ENCODE peak calls at places on chromosomes 3 and 15, in seven cellular contexts. One of them, this sample, is unnamed.

GRCh38 chr3:45078910-45079522 is 52.9 kb downstream of the CLEC3B start:
- DNase-seq in left ventricle myocardium inferior: no peak
- DNase-seq in fibroblast of pulmonary artery: peak; percentile 73
- DNase-seq in HL-60: no peak
- DNase-seq in upper lobe of right lung: no peak
- DNase-seq in cardiac fibroblast: peak; percentile 67
- DNase-seq in AG09309: no peak
- DNase-seq in this sample: no peak

GRCh38 chr15:91790826-91791225 is 62.7 kb upstream of the SLCO3A1 start:
- DNase-seq in left ventricle myocardium inferior: no peak
- DNase-seq in fibroblast of pulmonary artery: no peak
- DNase-seq in HL-60: no peak
- DNase-seq in upper lobe of right lung: no peak
- DNase-seq in cardiac fibroblast: no peak
- DNase-seq in AG09309: no peak
- DNase-seq in this sample: no peak

GRCh38 chr3:152126260-152126659 is 142.5 kb upstream of the MBNL1 start:
- DNase-seq in left ventricle myocardium inferior: no peak
- DNase-seq in fibroblast of pulmonary artery: peak; percentile 57
- DNase-seq in HL-60: no peak
- DNase-seq in upper lobe of right lung: no peak
- DNase-seq in cardiac fibroblast: peak; percentile 42
- DNase-seq in AG09309: no peak
- DNase-seq in this sample: peak; percentile 89

GRCh38 chr3:179196098-179196497 is 47.9 kb downstream of the PIK3CA start:
- DNase-seq in left ventricle myocardium inferior: no peak
- DNase-seq in fibroblast of pulmonary artery: peak; percentile 70
- DNase-seq in HL-60: no peak
- DNase-seq in upper lobe of right lung: no peak
- DNase-seq in cardiac fibroblast: peak; percentile 51
- DNase-seq in AG09309: peak; percentile 52
- DNase-seq in this sample: no peak

GRCh38 chr3:31581660-31582059 is 48.9 kb downstream of the STT3B start:
- DNase-seq in left ventricle myocardium inferior: no peak
- DNase-seq in fibroblast of pulmonary artery: peak; percentile 29
- DNase-seq in HL-60: peak; percentile 32
- DNase-seq in upper lobe of right lung: no peak
- DNase-seq in cardiac fibroblast: peak; percentile 11
- DNase-seq in AG09309: no peak
- DNase-seq in this sample: peak; percentile 6

GRCh38 chr3:134282659-134283047 is 32.0 kb upstream of the RYK start:
- DNase-seq in left ventricle myocardium inferior: no peak
- DNase-seq in fibroblast of pulmonary artery: no peak
- DNase-seq in HL-60: no peak
- DNase-seq in upper lobe of right lung: no peak
- DNase-seq in cardiac fibroblast: no peak
- DNase-seq in AG09309: no peak
- DNase-seq in this sample: no peak

GRCh38 chr3:43077261-43077660 is 28.6 kb downstream of the POMGNT2 start:
- DNase-seq in left ventricle myocardium inferior: no peak
- DNase-seq in fibroblast of pulmonary artery: no peak
- DNase-seq in HL-60: no peak
- DNase-seq in upper lobe of right lung: no peak
- DNase-seq in cardiac fibroblast: no peak
- DNase-seq in AG09309: no peak
- DNase-seq in this sample: no peak

GRCh38 chr15:69729167-69729748 is 276.6 kb downstream of the RPLP1 start:
- DNase-seq in left ventricle myocardium inferior: peak; percentile 29
- DNase-seq in fibroblast of pulmonary artery: peak; percentile 56
- DNase-seq in HL-60: no peak
- DNase-seq in upper lobe of right lung: no peak
- DNase-seq in cardiac fibroblast: peak; percentile 50
- DNase-seq in AG09309: no peak
- DNase-seq in this sample: no peak

GRCh38 chr15:91289324-91289723 is 189.3 kb downstream of the SV2B start:
- DNase-seq in left ventricle myocardium inferior: no peak
- DNase-seq in fibroblast of pulmonary artery: no peak
- DNase-seq in HL-60: peak; percentile 87
- DNase-seq in upper lobe of right lung: no peak
- DNase-seq in cardiac fibroblast: no peak
- DNase-seq in AG09309: no peak
- DNase-seq in this sample: no peak

GRCh38 chr3:44942202-44942921 is 33.6 kb downstream of the ZDHHC3 start:
- DNase-seq in left ventricle myocardium inferior: no peak
- DNase-seq in fibroblast of pulmonary artery: peak; percentile 29
- DNase-seq in HL-60: no peak
- DNase-seq in upper lobe of right lung: no peak
- DNase-seq in cardiac fibroblast: no peak
- DNase-seq in AG09309: no peak
- DNase-seq in this sample: no peak

GRCh38 chr3:86382556-86382955 is 608.4 kb downstream of the VGLL3 start:
- DNase-seq in left ventricle myocardium inferior: no peak
- DNase-seq in fibroblast of pulmonary artery: no peak
- DNase-seq in HL-60: no peak
- DNase-seq in upper lobe of right lung: no peak
- DNase-seq in cardiac fibroblast: no peak
- DNase-seq in AG09309: no peak
- DNase-seq in this sample: no peak

GRCh38 chr3:49813497-49814174 is at the start of gene UBA7:
- DNase-seq in left ventricle myocardium inferior: peak; percentile 48
- DNase-seq in fibroblast of pulmonary artery: peak; percentile 79
- DNase-seq in HL-60: peak; percentile 57
- DNase-seq in upper lobe of right lung: no peak
- DNase-seq in cardiac fibroblast: peak; percentile 86
- DNase-seq in AG09309: peak; percentile 35
- DNase-seq in this sample: no peak

GRCh38 chr3:127351350-127351749 is 63.5 kb upstream of the PRR20G start:
- DNase-seq in left ventricle myocardium inferior: no peak
- DNase-seq in fibroblast of pulmonary artery: no peak
- DNase-seq in HL-60: no peak
- DNase-seq in upper lobe of right lung: no peak
- DNase-seq in cardiac fibroblast: no peak
- DNase-seq in AG09309: no peak
- DNase-seq in this sample: no peak

GRCh38 chr3:39220551-39221530 is 28.4 kb upstream of the XIRP1 start:
- DNase-seq in left ventricle myocardium inferior: no peak
- DNase-seq in fibroblast of pulmonary artery: no peak
- DNase-seq in HL-60: no peak
- DNase-seq in upper lobe of right lung: no peak
- DNase-seq in cardiac fibroblast: no peak
- DNase-seq in AG09309: no peak
- DNase-seq in this sample: no peak

GRCh38 chr3:11803977-11804903 is 42.4 kb downstream of the TAMM41 start:
- DNase-seq in left ventricle myocardium inferior: no peak
- DNase-seq in fibroblast of pulmonary artery: peak; percentile 75
- DNase-seq in HL-60: peak; percentile 50
- DNase-seq in upper lobe of right lung: no peak
- DNase-seq in cardiac fibroblast: peak; percentile 78
- DNase-seq in AG09309: no peak
- DNase-seq in this sample: no peak

GRCh38 chr3:164521139-164521538 is 557.2 kb downstream of the SI start:
- DNase-seq in left ventricle myocardium inferior: no peak
- DNase-seq in fibroblast of pulmonary artery: no peak
- DNase-seq in HL-60: no peak
- DNase-seq in upper lobe of right lung: peak; percentile 45
- DNase-seq in cardiac fibroblast: no peak
- DNase-seq in AG09309: no peak
- DNase-seq in this sample: no peak

GRCh38 chr3:122975924-122976293 is 51.7 kb downstream of the SEMA5B start:
- DNase-seq in left ventricle myocardium inferior: no peak
- DNase-seq in fibroblast of pulmonary artery: no peak
- DNase-seq in HL-60: peak; percentile 40
- DNase-seq in upper lobe of right lung: no peak
- DNase-seq in cardiac fibroblast: no peak
- DNase-seq in AG09309: no peak
- DNase-seq in this sample: no peak

GRCh38 chr3:122973893-122974615 is 53.5 kb downstream of the SEMA5B start:
- DNase-seq in left ventricle myocardium inferior: peak; percentile 52
- DNase-seq in fibroblast of pulmonary artery: no peak
- DNase-seq in HL-60: no peak
- DNase-seq in upper lobe of right lung: no peak
- DNase-seq in cardiac fibroblast: no peak
- DNase-seq in AG09309: no peak
- DNase-seq in this sample: no peak

GRCh38 chr3:122975163-122975923 is 52.2 kb downstream of the SEMA5B start:
- DNase-seq in left ventricle myocardium inferior: no peak
- DNase-seq in fibroblast of pulmonary artery: peak; percentile 16
- DNase-seq in HL-60: peak; percentile 62
- DNase-seq in upper lobe of right lung: no peak
- DNase-seq in cardiac fibroblast: peak; percentile 48
- DNase-seq in AG09309: peak; percentile 10
- DNase-seq in this sample: no peak

GRCh38 chr3:122977645-122978466 is 49.7 kb downstream of the SEMA5B start:
- DNase-seq in left ventricle myocardium inferior: peak; percentile 69
- DNase-seq in fibroblast of pulmonary artery: peak; percentile 64
- DNase-seq in HL-60: no peak
- DNase-seq in upper lobe of right lung: peak; percentile 77
- DNase-seq in cardiac fibroblast: peak; percentile 74
- DNase-seq in AG09309: no peak
- DNase-seq in this sample: peak; percentile 80

DNA sequence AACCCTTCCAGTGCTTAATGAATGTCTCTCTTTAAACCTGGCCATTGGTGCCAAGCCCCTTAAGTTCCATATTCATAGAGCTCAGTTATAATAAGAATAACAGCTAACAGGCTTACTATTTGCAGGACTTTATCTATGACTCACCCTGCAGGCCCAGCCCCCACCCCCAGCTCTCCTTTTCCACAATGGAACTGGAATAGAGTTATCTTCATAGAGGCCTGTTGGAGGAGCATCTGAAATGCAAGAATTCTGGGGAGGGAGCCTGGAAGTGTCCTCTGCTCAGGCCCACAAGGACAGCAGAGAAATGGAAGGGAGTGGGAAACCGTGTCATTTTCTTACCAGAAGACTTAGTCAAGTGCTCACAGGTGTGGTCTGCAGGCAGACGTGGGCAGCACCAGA is 52.8 kb downstream of the SEMA5B start:
- DNase-seq in left ventricle myocardium inferior: peak; percentile 78
- DNase-seq in fibroblast of pulmonary artery: peak; percentile 63
- DNase-seq in HL-60: no peak
- DNase-seq in upper lobe of right lung: no peak
- DNase-seq in cardiac fibroblast: peak; percentile 72
- DNase-seq in AG09309: no peak
- DNase-seq in this sample: no peak
- H3K4me3 ChIP-seq in left ventricle myocardium inferior: no peak overlapping the region
- H3K4me3 ChIP-seq in fibroblast of pulmonary artery: no peak overlapping the region
- H3K4me3 ChIP-seq in HL-60: no peak overlapping the region
- H3K4me3 ChIP-seq in upper lobe of right lung: no peak overlapping the region
- H3K4me3 ChIP-seq in cardiac fibroblast: no peak overlapping the region
- H3K4me3 ChIP-seq in AG09309: no peak overlapping the region
- H3K4me3 ChIP-seq in this sample: no peak overlapping the region

GRCh38 chr3:101724329-101725191 is at the start of gene CEP97:
- DNase-seq in left ventricle myocardium inferior: peak; percentile 89
- DNase-seq in fibroblast of pulmonary artery: peak; percentile 92
- DNase-seq in HL-60: peak; percentile 95
- DNase-seq in upper lobe of right lung: peak; percentile 95
- DNase-seq in cardiac fibroblast: peak; percentile 93
- DNase-seq in AG09309: peak; percentile 50
- DNase-seq in this sample: peak; percentile 86
- H3K4me3 ChIP-seq in left ventricle myocardium inferior: peak within 1 kb of the TSS; percentile 84
- H3K4me3 ChIP-seq in fibroblast of pulmonary artery: peak within 1 kb of the TSS; percentile 98
- H3K4me3 ChIP-seq in HL-60: peak within 1 kb of the TSS; percentile 74
- H3K4me3 ChIP-seq in upper lobe of right lung: peak within 1 kb of the TSS; percentile 75
- H3K4me3 ChIP-seq in cardiac fibroblast: peak within 1 kb of the TSS; percentile 77
- H3K4me3 ChIP-seq in AG09309: peak within 1 kb of the TSS; percentile 73
- H3K4me3 ChIP-seq in this sample: peak within 1 kb of the TSS; percentile 95

DNA sequence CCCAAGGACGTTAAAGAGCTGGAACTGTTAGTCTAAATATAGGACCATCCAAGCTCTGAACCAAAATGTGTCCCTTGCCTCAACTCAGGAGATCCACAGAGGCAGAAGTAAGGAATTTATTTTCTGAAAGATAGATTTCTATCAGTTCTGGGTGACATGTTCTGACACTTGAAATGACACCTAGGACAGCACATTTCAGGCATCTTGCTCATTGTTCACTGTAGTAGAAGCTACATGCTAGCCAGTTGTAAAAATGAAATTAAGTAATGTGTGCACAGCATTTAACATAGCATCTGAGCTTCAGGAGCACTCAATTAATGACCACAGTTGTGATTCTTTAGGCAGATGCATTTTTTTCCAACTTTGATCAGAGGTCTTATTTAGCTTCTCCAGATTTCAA is 567 bp downstream of the CCR2 start:
- DNase-seq in left ventricle myocardium inferior: no peak
- DNase-seq in fibroblast of pulmonary artery: no peak
- DNase-seq in HL-60: no peak
- DNase-seq in upper lobe of right lung: no peak
- DNase-seq in cardiac fibroblast: no peak
- DNase-seq in AG09309: no peak
- DNase-seq in this sample: no peak
- H3K4me3 ChIP-seq in left ventricle myocardium inferior: no peak overlapping the region
- H3K4me3 ChIP-seq in fibroblast of pulmonary artery: no peak overlapping the region
- H3K4me3 ChIP-seq in HL-60: peak overlapping the region; percentile 52
- H3K4me3 ChIP-seq in upper lobe of right lung: peak overlapping the region; percentile 27
- H3K4me3 ChIP-seq in cardiac fibroblast: no peak overlapping the region
- H3K4me3 ChIP-seq in AG09309: no peak overlapping the region
- H3K4me3 ChIP-seq in this sample: no peak overlapping the region

GRCh38 chr15:50247819-50248650 is 17.5 kb downstream of the HDC start:
- DNase-seq in left ventricle myocardium inferior: peak; percentile 18
- DNase-seq in fibroblast of pulmonary artery: no peak
- DNase-seq in HL-60: peak; percentile 78
- DNase-seq in upper lobe of right lung: peak; percentile 72
- DNase-seq in cardiac fibroblast: no peak
- DNase-seq in AG09309: no peak
- DNase-seq in this sample: no peak
- H3K4me3 ChIP-seq in left ventricle myocardium inferior: no peak overlapping the region
- H3K4me3 ChIP-seq in fibroblast of pulmonary artery: no peak overlapping the region
- H3K4me3 ChIP-seq in HL-60: no peak overlapping the region
- H3K4me3 ChIP-seq in upper lobe of right lung: no peak overlapping the region
- H3K4me3 ChIP-seq in cardiac fibroblast: no peak overlapping the region
- H3K4me3 ChIP-seq in AG09309: no peak overlapping the region
- H3K4me3 ChIP-seq in this sample: no peak overlapping the region

GRCh38 chr15:67823371-67824156 is 1.7 kb upstream of the SKOR1 start:
- DNase-seq in left ventricle myocardium inferior: no peak
- DNase-seq in fibroblast of pulmonary artery: no peak
- DNase-seq in HL-60: no peak
- DNase-seq in upper lobe of right lung: no peak
- DNase-seq in cardiac fibroblast: no peak
- DNase-seq in AG09309: no peak
- DNase-seq in this sample: no peak
- H3K4me3 ChIP-seq in left ventricle myocardium inferior: peak overlapping the region; percentile 43
- H3K4me3 ChIP-seq in fibroblast of pulmonary artery: no peak overlapping the region
- H3K4me3 ChIP-seq in HL-60: peak overlapping the region; percentile 13
- H3K4me3 ChIP-seq in upper lobe of right lung: no peak overlapping the region
- H3K4me3 ChIP-seq in cardiac fibroblast: no peak overlapping the region
- H3K4me3 ChIP-seq in AG09309: no peak overlapping the region
- H3K4me3 ChIP-seq in this sample: peak overlapping the region; percentile 17

This sample was measured in skeletal muscle cell.